ENCODE peak calls at places on chromosomes 2 and 18, in ten cellular contexts. One of them, this sample, is unnamed.

GRCh38 chr2:113309655-113310387 is 31.1 kb upstream of the PAX8 start:
- DNase-seq in frontal cortex: no peak
- DNase-seq in AG09309: no peak
- DNase-seq in T-cell: no peak
- DNase-seq in activated CD4-positive, alpha-beta T cell treated with anti-CD3 and anti-CD28 coated beads for 4 hours: no peak
- DNase-seq in uterus: no peak
- DNase-seq in HT1080: peak
- DNase-seq in NCI-H1694: no peak
- DNase-seq in GM20000: no peak
- DNase-seq in naive thymus-derived CD8-positive, alpha-beta T cell: no peak
- DNase-seq in this sample: no peak

GRCh38 chr2:64645014-64645418 is 8.7 kb downstream of the SERTAD2 start:
- DNase-seq in frontal cortex: no peak
- DNase-seq in AG09309: peak
- DNase-seq in T-cell: no peak
- DNase-seq in activated CD4-positive, alpha-beta T cell treated with anti-CD3 and anti-CD28 coated beads for 4 hours: no peak
- DNase-seq in uterus: peak
- DNase-seq in HT1080: peak
- DNase-seq in NCI-H1694: peak
- DNase-seq in GM20000: no peak
- DNase-seq in naive thymus-derived CD8-positive, alpha-beta T cell: no peak
- DNase-seq in this sample: no peak

GRCh38 chr2:95670167-95670566 is 78.4 kb downstream of the TRIM43 start:
- DNase-seq in frontal cortex: no peak
- DNase-seq in AG09309: peak
- DNase-seq in T-cell: no peak
- DNase-seq in activated CD4-positive, alpha-beta T cell treated with anti-CD3 and anti-CD28 coated beads for 4 hours: no peak
- DNase-seq in uterus: no peak
- DNase-seq in HT1080: peak
- DNase-seq in NCI-H1694: no peak
- DNase-seq in GM20000: no peak
- DNase-seq in naive thymus-derived CD8-positive, alpha-beta T cell: no peak
- DNase-seq in this sample: no peak

GRCh38 chr18:33440011-33440383 is 524 bp downstream of the CCDC178 start:
- DNase-seq in frontal cortex: no peak
- DNase-seq in AG09309: no peak
- DNase-seq in T-cell: no peak
- DNase-seq in activated CD4-positive, alpha-beta T cell treated with anti-CD3 and anti-CD28 coated beads for 4 hours: no peak
- DNase-seq in uterus: peak
- DNase-seq in HT1080: peak
- DNase-seq in NCI-H1694: peak
- DNase-seq in GM20000: peak
- DNase-seq in naive thymus-derived CD8-positive, alpha-beta T cell: no peak
- DNase-seq in this sample: no peak

GRCh38 chr2:171864357-171864985 is 29.6 kb downstream of the SLC25A12 start:
- DNase-seq in frontal cortex: no peak
- DNase-seq in AG09309: no peak
- DNase-seq in T-cell: no peak
- DNase-seq in activated CD4-positive, alpha-beta T cell treated with anti-CD3 and anti-CD28 coated beads for 4 hours: no peak
- DNase-seq in uterus: no peak
- DNase-seq in HT1080: no peak
- DNase-seq in NCI-H1694: no peak
- DNase-seq in GM20000: no peak
- DNase-seq in naive thymus-derived CD8-positive, alpha-beta T cell: peak
- DNase-seq in this sample: no peak

GRCh38 chr2:189350515-189351209 is 90.6 kb upstream of the WDR75 start:
- DNase-seq in frontal cortex: no peak
- DNase-seq in AG09309: peak
- DNase-seq in T-cell: no peak
- DNase-seq in activated CD4-positive, alpha-beta T cell treated with anti-CD3 and anti-CD28 coated beads for 4 hours: no peak
- DNase-seq in uterus: peak
- DNase-seq in HT1080: peak
- DNase-seq in NCI-H1694: no peak
- DNase-seq in GM20000: no peak
- DNase-seq in naive thymus-derived CD8-positive, alpha-beta T cell: no peak
- DNase-seq in this sample: no peak

GRCh38 chr18:59229681-59230443 is 9.9 kb downstream of the GRP start:
- DNase-seq in frontal cortex: no peak
- DNase-seq in AG09309: no peak
- DNase-seq in T-cell: no peak
- DNase-seq in activated CD4-positive, alpha-beta T cell treated with anti-CD3 and anti-CD28 coated beads for 4 hours: no peak
- DNase-seq in uterus: no peak
- DNase-seq in HT1080: no peak
- DNase-seq in NCI-H1694: no peak
- DNase-seq in GM20000: no peak
- DNase-seq in naive thymus-derived CD8-positive, alpha-beta T cell: no peak
- DNase-seq in this sample: no peak

GRCh38 chr2:172282944-172283343 is 144.4 kb upstream of the ITGA6 start:
- DNase-seq in frontal cortex: no peak
- DNase-seq in AG09309: peak
- DNase-seq in T-cell: no peak
- DNase-seq in activated CD4-positive, alpha-beta T cell treated with anti-CD3 and anti-CD28 coated beads for 4 hours: no peak
- DNase-seq in uterus: no peak
- DNase-seq in HT1080: peak
- DNase-seq in NCI-H1694: no peak
- DNase-seq in GM20000: no peak
- DNase-seq in naive thymus-derived CD8-positive, alpha-beta T cell: no peak
- DNase-seq in this sample: no peak

GRCh38 chr2:186641807-186642321 is 52.0 kb upstream of the FAM171B start:
- DNase-seq in frontal cortex: no peak
- DNase-seq in AG09309: peak
- DNase-seq in T-cell: peak
- DNase-seq in activated CD4-positive, alpha-beta T cell treated with anti-CD3 and anti-CD28 coated beads for 4 hours: peak
- DNase-seq in uterus: peak
- DNase-seq in HT1080: peak
- DNase-seq in NCI-H1694: peak
- DNase-seq in GM20000: peak
- DNase-seq in naive thymus-derived CD8-positive, alpha-beta T cell: peak
- DNase-seq in this sample: peak

GRCh38 chr18:33128581-33128980 is 311.9 kb downstream of the CCDC178 start:
- DNase-seq in frontal cortex: no peak
- DNase-seq in AG09309: no peak
- DNase-seq in T-cell: no peak
- DNase-seq in activated CD4-positive, alpha-beta T cell treated with anti-CD3 and anti-CD28 coated beads for 4 hours: no peak
- DNase-seq in uterus: no peak
- DNase-seq in HT1080: peak
- DNase-seq in NCI-H1694: no peak
- DNase-seq in GM20000: no peak
- DNase-seq in naive thymus-derived CD8-positive, alpha-beta T cell: no peak
- DNase-seq in this sample: no peak

GRCh38 chr2:132752421-132753206 is 82.6 kb upstream of the LYPD1 start:
- DNase-seq in frontal cortex: no peak
- DNase-seq in AG09309: no peak
- DNase-seq in T-cell: no peak
- DNase-seq in activated CD4-positive, alpha-beta T cell treated with anti-CD3 and anti-CD28 coated beads for 4 hours: no peak
- DNase-seq in uterus: no peak
- DNase-seq in HT1080: no peak
- DNase-seq in NCI-H1694: no peak
- DNase-seq in GM20000: no peak
- DNase-seq in naive thymus-derived CD8-positive, alpha-beta T cell: no peak
- DNase-seq in this sample: no peak

This sample was measured in naive thymus-derived CD4-positive, alpha-beta T cell.